ENCODE peak calls at places on chromosome 17, in seven cellular contexts. X, T, I, A, O, J and U are unnamed samples. For H3K4me1, the result is how much of the 10 kb centered on the place peaks cover.

GRCh38 chr17:19883537-19884215 is 15.9 kb upstream of the ULK2 start:
- DNase-seq in O (no peak), T (no peak), J (no peak), A (no peak), I (peak), X (peak), U (no peak)

GRCh38 chr17:8146381-8147140 is 5.6 kb downstream of the PER1 start:
- DNase-seq in O (no peak), A (no peak), T (no peak), X (no peak), I (no peak), J (no peak), U (no peak)

GRCh38 chr17:13385481-13385907 is 216.2 kb downstream of the HS3ST3A1 start:
- DNase-seq in T (peak), I (no peak), J (no peak), X (peak), A (no peak), O (no peak), U (no peak)

GRCh38 chr17:14016858-14017257 is 52.4 kb upstream of the COX10 start:
- DNase-seq in A (no peak), I (no peak), T (no peak), O (no peak), X (no peak), J (no peak), U (no peak)

GRCh38 chr17:73414171-73414955 is 102.6 kb upstream of the CDC42EP4 start:
- DNase-seq in I (no peak), A (no peak), T (no peak), O (no peak), J (no peak), X (no peak), U (no peak)

GRCh38 chr17:58120195-58120822 is 27.9 kb upstream of the OR4D1 start:
- DNase-seq in T (peak), J (no peak), A (no peak), X (peak), O (peak), I (peak), U (no peak)

GRCh38 chr17:64984776-64985521 is 65.7 kb upstream of the LRRC37A3 start:
- DNase-seq in I (peak), J (no peak), A (no peak), T (peak), X (peak), O (no peak), U (no peak)

GRCh38 chr17:44043326-44043725 is 23.1 kb downstream of the LSM12 start:
- DNase-seq in I (peak), A (no peak), J (no peak), X (peak), T (no peak), O (peak), U (no peak)

GRCh38 chr17:4230142-4230541 is 33.6 kb downstream of the ANKFY1 start:
- DNase-seq in I (peak), J (no peak), X (peak), A (no peak), T (peak), O (no peak), U (peak)

GRCh38 chr17:31433091-31433790 is 41.8 kb downstream of the RAB11FIP4 start:
- DNase-seq in J (no peak), I (no peak), X (no peak), T (no peak), A (no peak), O (no peak), U (no peak)

GRCh38 chr17:42917236-42917603 is 16.6 kb downstream of the G6PC1 start:
- DNase-seq in O (no peak), T (no peak), X (no peak), J (no peak), I (no peak), A (no peak), U (no peak)

GRCh38 chr17:37740861-37741260 is 4.0 kb downstream of the HNF1B start:
- DNase-seq in A (no peak), O (no peak), I (no peak), X (no peak), J (no peak), T (no peak), U (no peak)

GRCh38 chr17:49910094-49910857 is 58.7 kb upstream of the DLX4 start:
- DNase-seq in O (no peak), J (no peak), A (peak), T (peak), I (no peak), X (no peak), U (no peak)

GRCh38 chr17:74008196-74008595 is 195.3 kb upstream of the RPL38 start:
- DNase-seq in A (peak), T (peak), I (no peak), X (no peak), O (no peak), J (no peak), U (no peak)

GRCh38 chr17:9211133-9211765 is 189.9 kb downstream of the NTN1 start:
- DNase-seq in A (no peak), I (no peak), J (no peak), T (no peak), O (no peak), X (no peak), U (no peak)

GRCh38 chr17:75315541-75316243 is 26.5 kb upstream of the SLC25A19 start:
- DNase-seq in I (no peak), T (no peak), X (peak), A (no peak), J (no peak), O (no peak), U (no peak)

GRCh38 chr17:34852141-34852540 is 109.1 kb downstream of the CCT6B start:
- DNase-seq in O (no peak), A (no peak), I (no peak), X (no peak), J (no peak), T (no peak), U (no peak)

GRCh38 chr17:42937712-42938596 is 26.3 kb downstream of the AARSD1 start:
- DNase-seq in A (peak), T (peak), O (peak), J (no peak), I (peak), X (peak), U (peak)

GRCh38 chr17:47315451-47316266 is 8.1 kb upstream of the EFCAB13 start:
- DNase-seq in J (no peak), X (peak), I (peak), T (peak), A (peak), O (no peak), U (peak)

GRCh38 chr17:18999911-19000310 is 4.7 kb downstream of the FAM83G start:
- DNase-seq in I (no peak), A (no peak), X (no peak), O (no peak), T (no peak), J (no peak), U (no peak)

GRCh38 chr17:61201211-61201610 is 198.4 kb upstream of the TBX2 start:
- DNase-seq in J (no peak), A (no peak), T (peak), O (no peak), X (peak), I (peak), U (no peak)

GRCh38 chr17:12789976-12790805 is 893 bp downstream of the ARHGAP44 start:
- DNase-seq in O (no peak), A (no peak), I (no peak), J (no peak), T (no peak), X (no peak), U (no peak)

GRCh38 chr17:8109669-8110455 is 8.5 kb downstream of the ALOXE3 start:
- DNase-seq in T (peak), O (peak), X (no peak), J (peak), A (peak), I (peak), U (no peak)

GRCh38 chr17:42819939-42820535 is 4.0 kb downstream of the BECN1 start:
- DNase-seq in J (peak), O (peak), A (peak), T (peak), I (peak), X (peak), U (peak)

GRCh38 chr17:65434251-65434650 is 127.2 kb downstream of the AXIN2 start:
- DNase-seq in I (no peak), X (no peak), J (no peak), A (no peak), O (no peak), T (no peak), U (no peak)

GRCh38 chr17:75490173-75490743 is 25.1 kb downstream of the CASKIN2 start:
- DNase-seq in A (peak), I (no peak), X (no peak), T (no peak), O (no peak), J (peak), U (peak)

GRCh38 chr17:63503330-63503685 is 19.9 kb upstream of the KCNH6 start:
- DNase-seq in X (no peak), T (no peak), I (no peak), A (no peak), O (no peak), J (no peak), U (no peak)

GRCh38 chr17:56581635-56582605 is 11.6 kb upstream of the NOG start:
- DNase-seq in I (no peak), T (no peak), A (no peak), J (peak), X (no peak), O (no peak), U (no peak)

GRCh38 chr17:19647697-19648474 is 665 bp upstream of the ALDH3A2 start:
- DNase-seq in J (peak), A (no peak), I (peak), O (peak), X (peak), T (peak), U (peak)

GRCh38 chr17:27793168-27793905 is 7.0 kb downstream of the NOS2 start:
- DNase-seq in I (no peak), O (peak), T (no peak), X (no peak), A (peak), J (no peak), U (peak)

GRCh38 chr17:34780438-34780837 is 180.8 kb downstream of the CCT6B start:
- DNase-seq in I (no peak), T (no peak), X (no peak), O (no peak), A (no peak), J (no peak), U (no peak)

GRCh38 chr17:33091271-33091670 is 99.6 kb downstream of the SPACA3 start:
- DNase-seq in A (no peak), O (no peak), X (no peak), T (no peak), J (no peak), I (no peak), U (no peak)

GRCh38 chr17:6046431-6046830 is 23.7 kb upstream of the WSCD1 start:
- DNase-seq in O (no peak), T (no peak), A (no peak), J (no peak), I (no peak), X (no peak), U (no peak)

GRCh38 chr17:65190467-65191095 is 53.4 kb downstream of the RGS9 start:
- DNase-seq in X (peak), I (peak), J (no peak), O (no peak), T (no peak), A (no peak), U (no peak)

GRCh38 chr17:4142107-4142900 is 526 bp downstream of the ZZEF1 start:
- DNase-seq in O (peak), J (peak), X (peak), A (no peak), I (peak), T (peak), U (peak)

GRCh38 chr17:19260958-19261357 is 23.8 kb downstream of the EPN2 start:
- DNase-seq in J (no peak), I (no peak), T (peak), A (no peak), X (no peak), O (no peak), U (no peak)

GRCh38 chr17:57685499-57686132 is 59.5 kb downstream of the CCDC182 start:
- DNase-seq in J (no peak), O (no peak), X (no peak), I (no peak), T (no peak), A (no peak), U (no peak)

GRCh38 chr17:81085420-81085911 is 50.5 kb downstream of the BAIAP2 start:
- DNase-seq in O (no peak), J (no peak), T (no peak), I (no peak), X (no peak), A (no peak), U (no peak)

GRCh38 chr17:45949755-45950320 is 49.2 kb upstream of the STH start:
- DNase-seq in O (no peak), A (no peak), T (no peak), J (no peak), X (no peak), I (no peak), U (no peak)
- H3K4me1 ChIP-seq in O (under half), A (under half), T (under half), J (under half), X (under half), I (under half), U (under half)

GRCh38 chr17:16936536-16937310 is 35.2 kb downstream of the TNFRSF13B start:
- DNase-seq in X (no peak), J (no peak), I (no peak), T (no peak), A (no peak), O (no peak), U (no peak)
- H3K4me3 ChIP-seq in X (no peak), J (no peak), I (no peak), T (no peak), A (no peak), O (no peak), U (no peak)

GRCh38 chr17:17587614-17588336 is 3.7 kb downstream of the PEMT start:
- DNase-seq in A (no peak), T (no peak), X (no peak), J (no peak), I (no peak), O (no peak), U (no peak)

GRCh38 chr17:17591408-17592265 is at the start of gene PEMT:
- DNase-seq in I (peak), X (peak), A (peak), O (peak), T (peak), J (peak), U (peak)

GRCh38 chr17:17593222-17593620 is 1.7 kb upstream of the PEMT start:
- DNase-seq in T (no peak), X (no peak), I (no peak), A (no peak), J (no peak), O (no peak), U (no peak)

GRCh38 chr17:17590141-17590735 is 1.3 kb downstream of the PEMT start:
- DNase-seq in A (no peak), T (no peak), I (no peak), X (no peak), J (no peak), O (no peak), U (no peak)

DNA sequence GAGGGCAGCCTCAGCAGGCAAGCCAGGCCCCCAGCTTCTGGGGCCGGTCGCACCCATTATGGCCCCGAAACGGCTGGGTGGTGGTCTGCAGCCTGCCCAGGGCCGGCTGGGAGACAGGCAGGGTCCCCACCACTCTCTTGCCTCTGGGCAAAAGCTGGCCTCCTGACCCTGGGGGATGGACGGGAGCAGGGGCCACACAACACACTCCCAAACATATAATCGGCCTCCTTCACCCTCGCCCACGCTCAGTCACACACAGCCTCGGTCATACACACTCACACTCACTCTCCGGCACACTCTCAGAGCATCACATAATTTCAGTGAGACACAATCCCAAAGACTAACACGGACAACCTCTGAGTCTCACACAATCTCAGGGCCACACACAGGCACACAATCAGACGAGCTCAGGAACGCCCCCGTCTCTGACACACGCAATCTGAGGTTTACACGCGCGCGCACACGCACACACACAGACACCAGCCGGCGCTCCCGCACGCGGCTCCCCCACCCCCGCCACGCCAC is 563 bp downstream of the PEMT start:
- DNase-seq in T (no peak), J (no peak), A (peak), I (no peak), X (no peak), O (no peak), U (no peak)
- H3K4me1 ChIP-seq in T (under half), J (under half), A (under half), I (under half), X (under half), O (under half), U (under half)

GRCh38 chr17:77378318-77379064 is 237.7 kb downstream of the SEC14L1 start:
- DNase-seq in T (no peak), I (no peak), X (no peak), J (no peak), A (peak), O (no peak), U (no peak)

GRCh38 chr17:77377836-77378235 is 237.1 kb downstream of the SEC14L1 start:
- DNase-seq in O (no peak), I (no peak), X (no peak), T (no peak), A (peak), J (no peak), U (no peak)

GRCh38 chr17:77379837-77380236 is 239.1 kb downstream of the SEC14L1 start:
- DNase-seq in A (no peak), X (no peak), J (no peak), O (no peak), I (no peak), T (no peak), U (no peak)

GRCh38 chr17:77380411-77381184 is 239.8 kb downstream of the SEC14L1 start:
- DNase-seq in J (no peak), I (no peak), O (no peak), T (no peak), X (no peak), A (no peak), U (no peak)

DNA sequence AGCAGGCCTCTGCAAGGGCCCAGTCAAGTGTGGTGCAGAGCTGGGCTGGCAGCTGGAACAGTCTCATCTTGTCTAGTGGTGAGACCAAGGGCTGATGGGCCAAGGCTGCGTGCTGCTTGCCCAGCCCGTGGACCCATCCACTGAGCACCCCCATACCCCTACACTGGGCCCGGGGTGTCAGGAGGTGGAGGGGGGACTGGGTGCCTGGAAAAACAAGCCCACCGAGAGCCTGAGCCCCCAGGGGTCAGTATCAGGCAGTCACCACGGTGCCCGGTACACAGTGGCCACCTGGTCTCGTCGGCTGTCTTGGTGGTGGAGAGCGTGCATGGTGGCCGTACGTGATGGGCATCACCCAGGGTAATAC is 238.3 kb downstream of the SEC14L1 start:
- DNase-seq in A (peak), I (no peak), O (no peak), J (no peak), T (no peak), X (no peak), U (no peak)
- H3K4me3 ChIP-seq in A (no peak), I (no peak), O (no peak), J (no peak), T (no peak), X (no peak), U (no peak)

GRCh38 chr17:39925282-39926134 is 1.9 kb downstream of the ORMDL3 start:
- DNase-seq in X (no peak), J (no peak), A (no peak), O (no peak), T (no peak), I (no peak), U (no peak)

GRCh38 chr17:39926588-39927100 is 757 bp downstream of the ORMDL3 start:
- DNase-seq in J (no peak), T (no peak), I (no peak), O (peak), A (peak), X (no peak), U (no peak)

GRCh38 chr17:39924691-39925055 is 2.7 kb downstream of the ORMDL3 start:
- DNase-seq in J (no peak), T (no peak), I (no peak), A (no peak), X (no peak), O (no peak), U (no peak)

GRCh38 chr17:39927101-39927927 is at the start of the genes LRRC3C and ORMDL3:
- DNase-seq in T (peak), O (peak), A (peak), J (peak), I (peak), X (peak), U (peak)

DNA sequence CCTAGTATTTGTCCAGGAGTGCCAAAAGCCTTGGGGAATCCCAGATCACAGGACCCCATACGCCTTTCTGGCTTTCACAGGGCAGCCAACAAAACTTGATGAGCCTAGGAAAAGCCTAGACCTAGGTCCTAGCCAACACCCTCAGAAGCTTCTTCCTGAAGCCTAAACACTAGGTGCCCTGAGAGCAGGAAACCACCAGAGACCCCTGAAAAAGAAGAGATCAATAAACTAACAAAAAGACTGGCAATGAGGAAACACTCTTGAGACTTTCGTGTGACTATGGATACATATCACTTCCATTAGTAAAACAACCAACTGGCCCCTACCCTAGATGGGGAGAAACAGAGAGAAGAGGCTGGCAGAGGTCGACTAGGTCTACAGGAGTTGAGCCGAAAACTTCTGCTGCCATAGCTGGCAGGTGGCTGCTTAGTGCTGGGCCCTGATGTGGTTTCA is 1.2 kb downstream of the ORMDL3 start:
- DNase-seq in X (no peak), O (no peak), J (no peak), I (no peak), A (no peak), T (no peak), U (no peak)
- H3K4me1 ChIP-seq in X (under half), O (under half), J (under half), I (under half), A (under half), T (under half), U (half or more)

GRCh38 chr17:41793749-41794602 is 7.5 kb upstream of the JUP start:
- DNase-seq in T (no peak), A (no peak), J (no peak), X (peak), O (no peak), I (peak), U (no peak)

GRCh38 chr17:41794603-41794975 is 8.1 kb upstream of the JUP start:
- DNase-seq in A (no peak), I (no peak), X (no peak), O (no peak), T (no peak), J (no peak), U (no peak)

GRCh38 chr17:41799366-41799765 is 12.4 kb downstream of the P3H4 start:
- DNase-seq in T (no peak), I (no peak), X (no peak), J (no peak), O (no peak), A (no peak), U (no peak)

GRCh38 chr17:41796066-41796895 is 9.8 kb upstream of the JUP start:
- DNase-seq in T (no peak), J (no peak), O (no peak), X (no peak), A (no peak), I (no peak), U (no peak)

DNA sequence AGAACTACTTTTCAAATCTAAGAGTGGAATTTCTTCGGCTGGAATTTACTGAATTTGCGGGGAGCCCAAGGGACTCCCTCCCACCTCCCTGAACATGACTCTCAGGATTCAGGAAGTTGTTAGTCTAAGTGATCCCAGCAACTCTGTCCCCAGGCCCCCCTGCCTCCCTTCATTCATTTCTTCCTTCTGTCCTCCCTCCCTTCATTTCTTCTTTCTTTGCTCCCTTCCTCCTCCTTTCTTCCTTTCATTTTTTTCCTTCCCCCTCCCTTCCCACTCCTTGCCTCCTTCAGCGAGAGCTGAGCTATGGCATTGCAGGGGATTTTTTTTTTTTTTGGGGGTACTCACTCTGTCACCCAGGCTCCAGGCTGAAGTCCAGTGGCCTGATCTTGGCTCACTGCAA is 10.9 kb upstream of the JUP start:
- DNase-seq in I (no peak), J (no peak), X (no peak), T (no peak), O (no peak), A (no peak), U (no peak)
- H3K4me3 ChIP-seq in I (no peak), J (no peak), X (no peak), T (no peak), O (no peak), A (no peak), U (no peak)